ENCODE peak calls at places on chromosome 18, in five cellular contexts. N is HCT116, E is K562, S is SK-N-SH, R is GM12878. O is an unnamed sample.

GRCh38 chr18:9333441-9334350 is 877 bp upstream of the TWSG1 start:
- DNase-seq in R (no peak), E (no peak), N (no peak), S (no peak), O (no peak)

GRCh38 chr18:38663682-38664081 is 1098.1 kb upstream of the CELF4 start:
- DNase-seq in R (no peak), E (no peak), N (no peak), S (no peak), O (no peak)

GRCh38 chr18:23307567-23308295 is 145.4 kb upstream of the RIOK3 start:
- DNase-seq in N (peak), R (peak), E (no peak), S (no peak), O (no peak)

GRCh38 chr18:72828601-72829000 is 39.2 kb downstream of the NETO1 start:
- DNase-seq in N (no peak), E (no peak), S (no peak), R (no peak), O (no peak)

GRCh38 chr18:75128911-75129716 is 79.8 kb downstream of the PTGR3 start:
- DNase-seq in S (no peak), E (no peak), R (no peak), N (no peak), O (no peak)

GRCh38 chr18:13553449-13553848 is 172.9 kb downstream of the FAM210A start:
- DNase-seq in R (no peak), S (no peak), N (no peak), E (no peak), O (no peak)

GRCh38 chr18:23231340-23232021 is 96.2 kb downstream of the CABLES1 start:
- DNase-seq in N (no peak), E (no peak), S (peak), R (peak), O (no peak)

GRCh38 chr18:903703-904102 is 968 bp upstream of the ADCYAP1 start:
- DNase-seq in N (no peak), S (no peak), E (peak), R (no peak), O (peak)

GRCh38 chr18:79200546-79201268 is 131.5 kb downstream of the ATP9B start:
- DNase-seq in R (no peak), N (peak), E (peak), S (peak), O (no peak)

GRCh38 chr18:74524097-74524496 is 10.2 kb upstream of the CNDP1 start:
- DNase-seq in N (no peak), R (no peak), S (no peak), E (no peak), O (no peak)

GRCh38 chr18:36572135-36572856 is 256.5 kb downstream of the TPGS2 start:
- DNase-seq in N (peak), E (peak), S (peak), R (peak), O (peak)

GRCh38 chr18:36378194-36378593 is 80.7 kb downstream of the FHOD3 start:
- DNase-seq in R (no peak), S (peak), E (no peak), N (no peak), O (no peak)

GRCh38 chr18:53715243-53715853 is 509.1 kb downstream of the MBD2 start:
- DNase-seq in N (no peak), R (no peak), E (no peak), S (no peak), O (no peak)

GRCh38 chr18:34709631-34710429 is at the start of gene DTNA:
- DNase-seq in R (no peak), N (no peak), E (no peak), S (peak), O (no peak)

GRCh38 chr18:14935210-14935609 is 187.2 kb downstream of the ANKRD30B start:
- DNase-seq in N (no peak), S (no peak), R (no peak), E (no peak), O (no peak)

GRCh38 chr18:68564961-68565360 is 149.9 kb downstream of the TMX3 start:
- DNase-seq in R (no peak), E (no peak), N (no peak), S (no peak), O (no peak)

GRCh38 chr18:27665264-27665799 is 480.2 kb upstream of the CHST9 start:
- DNase-seq in E (no peak), S (no peak), R (no peak), N (no peak), O (no peak)

GRCh38 chr18:62715829-62716678 is 713 bp downstream of the PHLPP1 start:
- DNase-seq in N (peak), E (peak), S (peak), R (no peak), O (peak)

GRCh38 chr18:75247601-75248421 is 37.2 kb downstream of the TSHZ1 start:
- DNase-seq in S (no peak), E (no peak), N (no peak), R (no peak), O (peak)

GRCh38 chr18:33901894-33902512 is 322.7 kb downstream of the NOL4 start:
- DNase-seq in S (no peak), E (no peak), R (no peak), N (no peak), O (no peak)

GRCh38 chr18:56962322-56962721 is 184.6 kb upstream of the BOD1L2 start:
- DNase-seq in N (no peak), E (no peak), S (no peak), R (no peak), O (no peak)

GRCh38 chr18:56233595-56233994 is 404.8 kb downstream of the TXNL1 start:
- DNase-seq in R (no peak), N (no peak), S (no peak), E (no peak), O (no peak)

GRCh38 chr18:79845164-79845563 is 47.4 kb downstream of the KCNG2 start:
- DNase-seq in E (no peak), R (no peak), N (no peak), S (no peak), O (no peak)

GRCh38 chr18:24989760-24990547 is 362.0 kb downstream of the ZNF521 start:
- DNase-seq in R (no peak), N (no peak), E (no peak), S (no peak), O (peak)

GRCh38 chr18:63299837-63300787 is 19.5 kb downstream of the BCL2 start:
- DNase-seq in N (no peak), R (no peak), E (no peak), S (no peak), O (no peak)

GRCh38 chr18:524496-524895 is 24.0 kb upstream of the COLEC12 start:
- DNase-seq in R (no peak), E (no peak), N (no peak), S (no peak), O (no peak)

GRCh38 chr18:13993730-13994129 is 78.4 kb upstream of the MC2R start:
- DNase-seq in S (no peak), N (no peak), E (no peak), R (no peak), O (no peak)

GRCh38 chr18:63831080-63831788 is 56.0 kb downstream of the SERPINB7 start:
- DNase-seq in S (no peak), N (no peak), E (no peak), R (no peak), O (no peak)

GRCh38 chr18:35510071-35511010 is 12.6 kb upstream of the INO80C start:
- DNase-seq in N (no peak), E (no peak), S (no peak), R (no peak), O (no peak)

GRCh38 chr18:36536426-36536825 is 238.9 kb downstream of the FHOD3 start:
- DNase-seq in N (no peak), R (no peak), E (no peak), S (no peak), O (no peak)

GRCh38 chr18:47574966-47575365 is 323.5 kb upstream of the SKOR2 start:
- DNase-seq in E (no peak), N (no peak), R (no peak), S (no peak), O (no peak)

GRCh38 chr18:27921392-27921791 is 255.5 kb downstream of the CDH2 start:
- DNase-seq in S (no peak), R (no peak), E (no peak), N (no peak), O (no peak)

GRCh38 chr18:67478249-67478648 is 38.3 kb downstream of the DSEL start:
- DNase-seq in N (no peak), R (no peak), S (no peak), E (no peak), O (no peak)

GRCh38 chr18:11037841-11038240 is 111.5 kb downstream of the PIEZO2 start:
- DNase-seq in E (no peak), R (no peak), N (no peak), S (no peak), O (no peak)

GRCh38 chr18:627211-627610 is 30.2 kb upstream of the TYMS start:
- DNase-seq in S (no peak), R (no peak), E (no peak), N (no peak), O (no peak)

GRCh38 chr18:3261035-3261392 is 919 bp upstream of the MYL12B start:
- DNase-seq in E (no peak), R (no peak), N (no peak), S (no peak), O (no peak)

GRCh38 chr18:3261393-3262233 is at the start of gene MYL12B:
- DNase-seq in E (peak), R (no peak), N (peak), S (peak), O (peak)

GRCh38 chr18:3265564-3266033 is 3.7 kb downstream of the MYL12B start:
- DNase-seq in S (no peak), E (no peak), N (no peak), R (no peak), O (no peak)

GRCh38 chr18:3264362-3264761 is 2.4 kb downstream of the MYL12B start:
- DNase-seq in N (no peak), S (no peak), R (no peak), E (no peak), O (no peak)

GRCh38 chr18:3262234-3263171 is 570 bp downstream of the MYL12B start:
- DNase-seq in N (no peak), S (no peak), R (no peak), E (peak), O (no peak)
- TF ChIP-seq JUND in N (no peak), S (no peak), R (no peak), E (no peak), O (no peak)

DNA sequence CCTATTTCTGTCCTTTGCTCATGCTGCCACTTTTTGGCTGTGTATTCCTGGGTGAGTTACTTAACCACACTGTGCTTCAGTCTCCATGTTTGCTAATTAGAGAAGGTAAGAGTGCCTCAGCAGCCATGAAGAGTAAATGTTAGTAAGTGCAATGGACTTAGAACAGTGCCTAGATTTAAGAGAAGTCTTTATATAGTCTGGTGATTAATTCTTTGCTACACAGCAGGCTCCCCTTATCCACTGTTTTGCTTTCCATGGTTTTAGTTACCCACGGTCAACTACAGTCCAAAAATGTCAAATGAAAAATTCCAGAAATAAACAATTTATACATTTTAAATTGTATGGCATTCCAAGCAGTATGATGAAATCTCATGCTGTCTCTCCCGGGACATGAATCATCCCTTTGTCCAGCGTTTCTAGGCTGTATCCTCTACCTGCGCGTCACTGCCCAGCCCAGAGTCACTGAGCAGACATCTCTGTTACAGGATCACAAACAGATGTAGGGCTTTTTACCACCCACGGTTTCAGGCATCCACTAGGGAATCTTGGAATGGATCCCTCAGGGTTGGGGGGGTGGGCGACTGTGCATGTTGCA is 91.0 kb downstream of the CTIF start:
- DNase-seq in R (no peak), N (peak), S (peak), E (no peak), O (no peak)
- TF ChIP-seq JUND in R (no peak), N (peak), S (peak), E (no peak), O (no peak)

DNA sequence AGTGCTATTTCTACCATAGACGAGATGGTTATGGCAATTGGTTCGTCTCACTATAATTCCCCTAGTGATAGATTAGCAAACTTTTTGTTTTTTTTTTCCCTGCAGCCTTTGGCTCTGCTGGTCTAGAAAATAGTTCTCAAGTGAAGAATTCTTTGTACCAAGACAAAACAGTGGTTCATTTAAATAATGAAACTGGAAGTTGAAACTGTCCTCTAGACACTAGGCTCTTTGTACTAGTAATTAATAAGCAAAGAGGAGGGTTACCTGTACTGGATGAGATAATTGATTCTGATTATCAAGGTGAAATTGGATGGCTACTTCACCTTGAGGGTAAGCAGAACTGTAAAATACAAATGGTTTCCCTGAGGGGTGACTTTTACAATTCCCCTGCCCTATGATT is 156.9 kb upstream of the DCC start:
- DNase-seq in N (no peak), E (no peak), S (no peak), R (no peak), O (no peak)
- TF ChIP-seq JUND in N (no peak), E (no peak), S (no peak), R (no peak), O (no peak)

GRCh38 chr18:76686737-76687231 is 135.6 kb upstream of the ZNF236 start:
- DNase-seq in S (peak), E (no peak), R (peak), N (peak), O (peak)
- TF ChIP-seq JUND in S (no peak), E (no peak), R (no peak), N (no peak), O (no peak)

DNA sequence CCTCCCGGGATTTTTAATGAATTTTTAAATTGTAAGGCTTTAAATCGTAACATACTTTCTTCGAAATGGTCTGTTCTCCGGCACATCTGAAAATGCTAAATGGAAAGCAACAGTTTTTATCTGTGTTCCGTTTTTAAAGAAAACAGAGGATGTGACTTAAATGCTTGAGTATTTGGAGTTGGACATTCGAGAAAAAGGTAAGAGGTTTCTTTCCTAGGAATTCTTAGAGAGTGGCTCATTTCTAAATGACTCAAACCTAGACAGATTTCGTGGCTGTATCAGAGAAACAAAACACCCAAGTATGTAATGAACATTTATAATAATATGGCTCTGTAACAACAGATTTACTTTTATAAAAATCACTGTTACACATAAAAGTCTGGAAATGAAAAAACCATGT is 177.6 kb upstream of the CCDC68 start:
- DNase-seq in R (no peak), N (no peak), S (no peak), E (no peak), O (no peak)
- TF ChIP-seq JUND in R (no peak), N (no peak), S (peak), E (no peak), O (no peak)

GRCh38 chr18:44678725-44679055 is 2.0 kb upstream of the SETBP1 start:
- DNase-seq in S (no peak), R (no peak), E (no peak), N (no peak), O (no peak)

GRCh38 chr18:44679056-44679911 is 1.4 kb upstream of the SETBP1 start:
- DNase-seq in N (no peak), E (peak), R (no peak), S (peak), O (peak)

GRCh38 chr18:44680271-44681038 is at the start of gene SETBP1:
- DNase-seq in S (peak), E (peak), N (no peak), R (no peak), O (peak)

GRCh38 chr18:44681039-44681595 is 429 bp downstream of the SETBP1 start:
- DNase-seq in S (peak), E (no peak), R (no peak), N (no peak), O (no peak)

DNA sequence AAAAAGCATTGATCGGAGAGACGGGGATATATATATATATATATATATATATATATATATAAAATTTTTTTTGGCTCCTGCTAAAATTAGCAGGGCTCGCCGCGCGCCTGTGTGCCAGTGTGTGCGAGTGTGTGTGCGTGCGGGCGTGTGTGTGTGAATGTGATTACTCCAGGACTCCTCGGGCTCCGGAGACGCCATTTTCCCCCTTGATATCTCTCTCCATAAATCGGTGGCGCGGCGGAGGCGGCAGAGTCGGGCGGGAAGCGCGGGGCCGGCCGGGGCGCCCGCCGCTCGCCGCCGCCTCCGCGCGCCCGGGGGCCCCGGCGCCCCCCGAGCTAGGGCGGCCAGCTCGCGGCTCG is 797 bp upstream of the SETBP1 start:
- DNase-seq in E (no peak), N (no peak), S (peak), R (no peak), O (peak)
- TF ChIP-seq JUND in E (no peak), N (no peak), S (no peak), R (no peak), O (no peak)

DNA sequence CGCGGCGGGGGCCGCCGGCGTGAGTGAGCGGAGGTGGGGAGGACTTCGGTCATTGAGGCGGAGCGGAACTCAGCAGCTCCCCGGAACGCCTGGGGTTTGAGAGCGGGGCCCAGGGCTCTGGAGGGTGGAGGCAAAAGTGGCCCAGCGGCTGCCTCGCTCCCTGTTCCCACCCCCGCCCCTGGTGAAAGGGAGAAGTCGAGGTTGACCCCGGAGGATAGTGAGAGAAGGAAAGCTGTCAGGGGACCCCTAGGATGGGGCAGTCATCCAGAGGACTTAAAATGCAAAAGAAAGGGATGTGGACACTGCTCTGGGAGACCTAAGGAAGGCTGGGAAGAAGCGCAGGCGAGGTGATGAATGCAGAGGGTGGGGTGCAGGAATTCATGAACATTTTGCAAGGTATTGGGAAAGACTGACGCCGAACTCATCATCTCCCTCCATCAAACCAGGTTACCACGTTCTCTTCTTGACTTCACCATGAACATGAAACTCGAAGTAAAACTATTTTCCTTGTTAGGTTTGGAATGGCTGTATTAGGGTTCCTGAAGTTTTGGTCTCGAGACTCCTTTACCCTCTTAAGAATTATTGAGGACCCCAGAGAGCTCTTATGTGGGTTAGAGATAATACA is 788 bp downstream of the MALT1 start:
- DNase-seq in E (no peak), R (no peak), N (no peak), S (no peak), O (peak)
- TF ChIP-seq JUND in E (no peak), R (no peak), N (no peak), S (no peak), O (no peak)

GRCh38 chr18:78082776-78083175 is 833.1 kb downstream of the GALR1 start:
- DNase-seq in S (no peak), N (no peak), E (no peak), R (no peak), O (no peak)
- TF ChIP-seq JUND in S (no peak), N (no peak), E (no peak), R (no peak), O (no peak)

O was measured in T47D.